ENCODE peak calls at places on chromosomes 6 and 20, in six cellular contexts. L, V, H, S, N and F are unnamed samples.
A peak's percentile ranks its signal among the peaks of the same experiment; 100 is the strongest.

GRCh38 chr6:6696867-6697531 is 108.5 kb downstream of the LY86 start:
- DNase-seq in S (peak; percentile 46), H (no peak), L (peak; percentile 68), V (no peak), N (peak; percentile 79), F (no peak)

GRCh38 chr6:89475634-89476033 is 42.7 kb downstream of the ANKRD6 start:
- DNase-seq in S (peak; percentile 10), V (no peak), N (peak; percentile 28), H (no peak), L (no peak), F (no peak)

GRCh38 chr6:106215608-106216007 is 110.0 kb downstream of the ATG5 start:
- DNase-seq in V (no peak), N (peak; percentile 7), S (peak; percentile 4), H (no peak), L (no peak), F (no peak)

GRCh38 chr6:139112146-139112545 is 22.7 kb upstream of the HECA start:
- DNase-seq in H (peak; percentile 57), S (no peak), V (no peak), N (peak; percentile 28), L (no peak), F (no peak)

GRCh38 chr6:111588366-111588765 is 17.3 kb downstream of the TRAF3IP2 start:
- DNase-seq in H (no peak), S (no peak), N (no peak), L (no peak), V (no peak), F (no peak)

GRCh38 chr6:74519172-74519571 is 686.7 kb downstream of the COL12A1 start:
- DNase-seq in H (no peak), V (no peak), N (peak; percentile 85), S (peak; percentile 43), L (peak; percentile 71), F (peak; percentile 55)

GRCh38 chr6:21103626-21104224 is 489.8 kb upstream of the SOX4 start:
- DNase-seq in H (no peak), V (no peak), N (no peak), S (peak; percentile 16), L (no peak), F (no peak)

GRCh38 chr20:63672666-63673065 is 14.6 kb downstream of the RTEL1 start:
- DNase-seq in N (no peak), S (no peak), H (no peak), L (no peak), V (no peak), F (no peak)

GRCh38 chr6:127276336-127276735 is 9.7 kb downstream of the RNF146 start:
- DNase-seq in V (no peak), N (no peak), S (no peak), L (no peak), H (no peak), F (no peak)

GRCh38 chr20:1533059-1533458 is 24.4 kb downstream of the SIRPD start:
- DNase-seq in H (no peak), N (no peak), S (no peak), V (no peak), L (no peak), F (no peak)

GRCh38 chr6:42279966-42280629 is 62.4 kb upstream of the MRPS10 start:
- DNase-seq in L (peak; percentile 38), N (peak; percentile 60), V (peak; percentile 60), H (no peak), S (peak; percentile 26), F (no peak)

GRCh38 chr6:167932468-167933276 is 64.8 kb upstream of the KIF25 start:
- DNase-seq in S (no peak), H (no peak), V (no peak), L (peak; percentile 35), N (peak; percentile 89), F (no peak)

GRCh38 chr20:63071541-63072181 is 64.9 kb upstream of the BHLHE23 start:
- DNase-seq in H (no peak), S (peak; percentile 41), N (peak; percentile 22), L (peak; percentile 54), V (no peak), F (no peak)

GRCh38 chr6:53793318-53793975 is 1.4 kb upstream of the LRRC1 start:
- DNase-seq in S (peak; percentile 61), V (peak; percentile 28), N (peak; percentile 72), H (no peak), L (no peak), F (no peak)

GRCh38 chr6:38088010-38088409 is 268.5 kb downstream of the ZFAND3 start:
- DNase-seq in V (no peak), N (no peak), H (no peak), L (no peak), S (no peak), F (no peak)

GRCh38 chr20:13625241-13625981 is 13.3 kb downstream of the TASP1 start:
- DNase-seq in N (no peak), H (no peak), S (no peak), V (no peak), L (no peak), F (no peak)

DNA sequence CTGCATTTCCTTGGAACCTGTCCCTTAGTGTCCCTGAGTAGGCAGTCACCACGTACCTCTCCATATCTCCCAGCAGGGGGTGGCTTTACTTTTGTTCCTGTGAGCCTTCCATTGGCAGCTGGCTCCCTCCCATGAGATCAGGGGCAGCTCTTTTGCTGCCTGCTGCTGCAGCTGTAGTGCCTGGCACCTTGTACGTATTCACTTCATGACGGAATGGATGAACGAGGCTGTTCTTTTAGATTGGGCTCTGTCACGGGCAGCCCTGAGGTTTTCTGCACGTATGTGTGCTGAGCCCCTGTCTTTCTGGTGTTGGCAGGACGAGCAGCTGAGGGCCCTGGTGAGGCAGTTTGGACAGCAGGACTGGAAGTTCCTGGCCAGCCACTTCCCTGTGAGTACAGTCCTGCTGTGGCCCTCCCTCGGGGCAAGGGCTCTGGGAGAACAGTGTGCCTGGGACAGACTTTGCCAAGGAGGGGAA is 14.6 kb downstream of the MYBL2 start:
- DNase-seq in S (no peak), H (no peak), L (peak; percentile 26), N (no peak), V (no peak), F (no peak)
- TF ChIP-seq CTCF in S (no peak), H (no peak), L (peak; percentile 31), N (no peak), V (no peak), F (no peak)

GRCh38 chr20:51772236-51772635 is 4.0 kb upstream of the ATP9A start:
- DNase-seq in L (no peak), N (no peak), V (no peak), S (no peak), H (no peak), F (no peak)

GRCh38 chr20:51767867-51768758 is at the start of gene ATP9A:
- DNase-seq in N (peak; percentile 36), L (peak; percentile 35), H (no peak), S (peak; percentile 22), V (peak; percentile 37), F (no peak)

GRCh38 chr20:51767018-51767866 is 948 bp downstream of the ATP9A start:
- DNase-seq in V (peak; percentile 70), H (peak; percentile 36), S (peak; percentile 18), N (no peak), L (peak; percentile 20), F (no peak)

GRCh38 chr20:51769941-51770615 is 1.9 kb upstream of the ATP9A start:
- DNase-seq in V (no peak), S (no peak), N (no peak), L (peak; percentile 18), H (no peak), F (no peak)

DNA sequence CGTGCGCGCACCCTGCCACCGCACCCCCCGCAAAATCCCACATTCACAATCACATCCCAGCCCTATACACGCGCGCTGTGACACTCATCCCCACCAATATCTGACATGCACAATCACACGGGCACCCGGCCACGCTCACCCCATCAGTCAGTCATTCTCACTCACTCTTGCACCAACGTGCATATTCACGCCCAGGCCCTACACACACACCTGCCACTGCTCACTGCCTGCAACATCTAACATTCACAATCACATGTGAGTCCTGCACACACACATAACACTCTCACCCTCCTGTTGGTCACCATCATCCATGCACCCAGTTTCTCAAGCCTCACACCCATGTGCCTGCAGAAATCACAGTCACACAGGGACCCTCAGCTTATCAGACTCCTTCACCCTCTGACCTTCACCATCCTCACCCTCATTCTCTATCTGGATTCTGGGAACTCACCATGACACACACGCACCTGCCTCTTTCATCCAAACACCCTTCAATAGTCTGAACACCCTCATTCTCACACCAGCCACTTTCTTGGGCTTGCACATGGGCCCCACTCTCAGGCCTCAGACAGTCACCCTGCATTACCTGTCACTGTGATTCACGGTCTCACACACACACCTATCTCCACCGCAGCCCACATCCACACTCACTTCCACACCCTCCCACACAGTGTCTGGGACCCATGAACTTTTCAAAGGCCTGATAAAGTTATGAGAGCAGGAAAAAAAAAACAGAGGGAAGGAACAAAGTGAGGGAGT is 748 bp upstream of the ATP9A start:
- DNase-seq in H (no peak), L (no peak), S (no peak), V (no peak), N (no peak), F (no peak)
- H3K4me3 ChIP-seq in H (no peak overlapping the region), L (peak overlapping the region; percentile 48), S (no peak overlapping the region), V (no peak overlapping the region), N (peak overlapping the region; percentile 31), F (peak overlapping the region; percentile 29)

GRCh38 chr20:36144336-36144735 is 10.2 kb upstream of the EPB41L1 start:
- DNase-seq in V (no peak), L (no peak), S (no peak), H (no peak), N (no peak), F (no peak)

GRCh38 chr20:36145877-36146707 is 8.4 kb upstream of the EPB41L1 start:
- DNase-seq in V (no peak), S (peak; percentile 23), L (no peak), H (no peak), N (no peak), F (no peak)

GRCh38 chr20:36135821-36136220 is 18.7 kb upstream of the EPB41L1 start:
- DNase-seq in V (no peak), L (no peak), N (no peak), S (no peak), H (no peak), F (no peak)

GRCh38 chr20:36141310-36141709 is 13.2 kb upstream of the EPB41L1 start:
- DNase-seq in L (no peak), S (no peak), H (no peak), N (no peak), V (no peak), F (no peak)
- TF ChIP-seq CTCF in L (no peak), S (no peak), H (no peak), N (peak; percentile 14), V (no peak), F (no peak)

GRCh38 chr6:1607557-1608221 is 2.0 kb upstream of the FOXC1 start:
- DNase-seq in L (no peak), N (no peak), H (no peak), S (no peak), V (no peak), F (no peak)
- H3K4me3 ChIP-seq in L (no peak overlapping the region), N (no peak overlapping the region), H (peak overlapping the region; percentile 52), S (peak overlapping the region; percentile 5), V (no peak overlapping the region), F (no peak overlapping the region)

DNA sequence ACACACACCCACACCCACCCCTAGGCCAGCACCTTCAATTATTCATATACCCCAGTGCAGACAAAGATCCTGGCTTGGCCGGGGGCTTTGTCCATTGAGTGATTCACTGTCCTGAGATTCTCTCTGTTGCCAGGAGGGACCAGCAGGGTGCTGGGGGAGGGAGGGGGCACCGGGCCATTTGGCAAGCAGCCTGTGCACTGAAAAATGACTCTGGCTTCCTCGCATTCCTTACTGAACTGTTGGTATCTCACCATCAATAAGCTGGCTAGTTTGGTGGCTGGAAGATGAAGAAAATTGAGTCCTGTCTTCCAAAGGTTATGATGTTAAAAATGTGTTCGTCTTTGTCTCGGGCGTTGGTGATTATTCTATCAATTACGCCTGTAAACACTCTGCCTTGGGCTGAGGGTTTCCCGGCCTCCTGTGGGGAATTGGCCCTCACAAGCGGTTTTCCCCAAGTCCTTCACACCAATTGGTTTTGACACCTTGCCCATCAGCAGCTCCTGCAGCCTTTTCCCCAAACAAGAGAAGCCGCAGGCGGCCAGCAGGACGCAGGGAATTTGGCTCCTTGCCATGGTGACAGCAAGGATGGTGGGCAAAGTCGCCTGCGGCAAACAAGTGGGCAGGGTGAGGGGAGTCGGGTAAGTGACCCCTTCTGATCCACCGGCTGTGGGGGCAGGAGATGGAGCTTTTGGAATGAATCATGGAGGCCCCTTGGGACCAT is 4.9 kb downstream of the VSTM2L start:
- DNase-seq in H (no peak), V (no peak), N (peak; percentile 93), S (peak; percentile 89), L (peak; percentile 85), F (peak; percentile 54)
- TF ChIP-seq CTCF in H (no peak), V (no peak), N (no peak), S (no peak), L (peak; percentile 7), F (no peak)